ENCODE peak calls at places on chromosome 12, in eight cellular contexts. One of them, this sample, is unnamed.

GRCh38 chr12:99455350-99456037 is 192.1 kb upstream of the GARIN6 start:
- DNase-seq in IMR-90: no peak
- DNase-seq in neural progenitor cell: no peak
- DNase-seq in H1: peak
- DNase-seq in H9: peak
- DNase-seq in GM23248: peak
- DNase-seq in PC-3: peak
- DNase-seq in colonic mucosa: no peak
- DNase-seq in this sample: peak

GRCh38 chr12:84272324-84272723 is 640.3 kb downstream of the SLC6A15 start:
- DNase-seq in IMR-90: no peak
- DNase-seq in neural progenitor cell: no peak
- DNase-seq in H1: no peak
- DNase-seq in H9: no peak
- DNase-seq in GM23248: no peak
- DNase-seq in PC-3: peak
- DNase-seq in colonic mucosa: no peak
- DNase-seq in this sample: no peak

GRCh38 chr12:117141097-117141898 is 42.1 kb upstream of the TESC start:
- DNase-seq in IMR-90: no peak
- DNase-seq in neural progenitor cell: no peak
- DNase-seq in H1: no peak
- DNase-seq in H9: no peak
- DNase-seq in GM23248: no peak
- DNase-seq in PC-3: no peak
- DNase-seq in colonic mucosa: no peak
- DNase-seq in this sample: no peak

GRCh38 chr12:6960291-6961277 is 9.4 kb downstream of the PTPN6 start:
- DNase-seq in IMR-90: peak
- DNase-seq in neural progenitor cell: peak
- DNase-seq in H1: no peak
- DNase-seq in H9: no peak
- DNase-seq in GM23248: peak
- DNase-seq in PC-3: no peak
- DNase-seq in colonic mucosa: peak
- DNase-seq in this sample: no peak

GRCh38 chr12:107903377-107904061 is 129.0 kb downstream of the ASCL4 start:
- DNase-seq in IMR-90: no peak
- DNase-seq in neural progenitor cell: peak
- DNase-seq in H1: no peak
- DNase-seq in H9: peak
- DNase-seq in GM23248: peak
- DNase-seq in PC-3: peak
- DNase-seq in colonic mucosa: peak
- DNase-seq in this sample: peak

GRCh38 chr12:115474525-115475353 is 790.8 kb upstream of the TBX3 start:
- DNase-seq in IMR-90: no peak
- DNase-seq in neural progenitor cell: no peak
- DNase-seq in H1: no peak
- DNase-seq in H9: no peak
- DNase-seq in GM23248: no peak
- DNase-seq in PC-3: no peak
- DNase-seq in colonic mucosa: no peak
- DNase-seq in this sample: no peak

GRCh38 chr12:126069549-126070165 is 1004.4 kb downstream of the AACS start:
- DNase-seq in IMR-90: peak
- DNase-seq in neural progenitor cell: peak
- DNase-seq in H1: peak
- DNase-seq in H9: peak
- DNase-seq in GM23248: peak
- DNase-seq in PC-3: peak
- DNase-seq in colonic mucosa: peak
- DNase-seq in this sample: peak

GRCh38 chr12:13196302-13196921 is at the start of gene EMP1:
- DNase-seq in IMR-90: peak
- DNase-seq in neural progenitor cell: peak
- DNase-seq in H1: no peak
- DNase-seq in H9: no peak
- DNase-seq in GM23248: peak
- DNase-seq in PC-3: peak
- DNase-seq in colonic mucosa: peak
- DNase-seq in this sample: peak

GRCh38 chr12:78584695-78585094 is 279.9 kb upstream of the SYT1 start:
- DNase-seq in IMR-90: peak
- DNase-seq in neural progenitor cell: peak
- DNase-seq in H1: peak
- DNase-seq in H9: peak
- DNase-seq in GM23248: peak
- DNase-seq in PC-3: peak
- DNase-seq in colonic mucosa: no peak
- DNase-seq in this sample: peak

GRCh38 chr12:87428701-87429277 is 600.4 kb downstream of the C12orf50 start:
- DNase-seq in IMR-90: peak
- DNase-seq in neural progenitor cell: no peak
- DNase-seq in H1: no peak
- DNase-seq in H9: no peak
- DNase-seq in GM23248: peak
- DNase-seq in PC-3: peak
- DNase-seq in colonic mucosa: no peak
- DNase-seq in this sample: peak

GRCh38 chr12:67096533-67097318 is 172.4 kb upstream of the CAND1 start:
- DNase-seq in IMR-90: no peak
- DNase-seq in neural progenitor cell: no peak
- DNase-seq in H1: no peak
- DNase-seq in H9: no peak
- DNase-seq in GM23248: peak
- DNase-seq in PC-3: peak
- DNase-seq in colonic mucosa: no peak
- DNase-seq in this sample: peak

GRCh38 chr12:129393357-129393937 is 510.4 kb downstream of the TMEM132D start:
- DNase-seq in IMR-90: no peak
- DNase-seq in neural progenitor cell: no peak
- DNase-seq in H1: no peak
- DNase-seq in H9: no peak
- DNase-seq in GM23248: no peak
- DNase-seq in PC-3: no peak
- DNase-seq in colonic mucosa: no peak
- DNase-seq in this sample: no peak

GRCh38 chr12:131351319-131352028 is 359.4 kb upstream of the SFSWAP start:
- DNase-seq in IMR-90: no peak
- DNase-seq in neural progenitor cell: no peak
- DNase-seq in H1: no peak
- DNase-seq in H9: no peak
- DNase-seq in GM23248: no peak
- DNase-seq in PC-3: no peak
- DNase-seq in colonic mucosa: no peak
- DNase-seq in this sample: no peak

GRCh38 chr12:12008931-12009611 is 61.7 kb upstream of the BCL2L14 start:
- DNase-seq in IMR-90: peak
- DNase-seq in neural progenitor cell: peak
- DNase-seq in H1: peak
- DNase-seq in H9: peak
- DNase-seq in GM23248: peak
- DNase-seq in PC-3: peak
- DNase-seq in colonic mucosa: no peak
- DNase-seq in this sample: peak

GRCh38 chr12:50314629-50315312 is 31.5 kb upstream of the LIMA1 start:
- DNase-seq in IMR-90: peak
- DNase-seq in neural progenitor cell: peak
- DNase-seq in H1: no peak
- DNase-seq in H9: no peak
- DNase-seq in GM23248: peak
- DNase-seq in PC-3: peak
- DNase-seq in colonic mucosa: no peak
- DNase-seq in this sample: peak

GRCh38 chr12:73815072-73815660 is 722.5 kb upstream of the ATXN7L3B start:
- DNase-seq in IMR-90: no peak
- DNase-seq in neural progenitor cell: no peak
- DNase-seq in H1: peak
- DNase-seq in H9: no peak
- DNase-seq in GM23248: no peak
- DNase-seq in PC-3: no peak
- DNase-seq in colonic mucosa: no peak
- DNase-seq in this sample: no peak

GRCh38 chr12:114696443-114697245 is 12.7 kb upstream of the TBX3 start:
- DNase-seq in IMR-90: no peak
- DNase-seq in neural progenitor cell: peak
- DNase-seq in H1: no peak
- DNase-seq in H9: peak
- DNase-seq in GM23248: no peak
- DNase-seq in PC-3: no peak
- DNase-seq in colonic mucosa: no peak
- DNase-seq in this sample: no peak

GRCh38 chr12:1776139-1776975 is 44.0 kb upstream of the LRTM2 start:
- DNase-seq in IMR-90: peak
- DNase-seq in neural progenitor cell: peak
- DNase-seq in H1: no peak
- DNase-seq in H9: no peak
- DNase-seq in GM23248: peak
- DNase-seq in PC-3: peak
- DNase-seq in colonic mucosa: no peak
- DNase-seq in this sample: peak

GRCh38 chr12:40058721-40059190 is 47.1 kb downstream of the SLC2A13 start:
- DNase-seq in IMR-90: peak
- DNase-seq in neural progenitor cell: no peak
- DNase-seq in H1: no peak
- DNase-seq in H9: no peak
- DNase-seq in GM23248: peak
- DNase-seq in PC-3: no peak
- DNase-seq in colonic mucosa: no peak
- DNase-seq in this sample: no peak

GRCh38 chr12:79658221-79658620 is 32.5 kb downstream of the PAWR start:
- DNase-seq in IMR-90: peak
- DNase-seq in neural progenitor cell: no peak
- DNase-seq in H1: no peak
- DNase-seq in H9: no peak
- DNase-seq in GM23248: peak
- DNase-seq in PC-3: no peak
- DNase-seq in colonic mucosa: no peak
- DNase-seq in this sample: peak

GRCh38 chr12:95731519-95731958 is 59.0 kb downstream of the NTN4 start:
- DNase-seq in IMR-90: no peak
- DNase-seq in neural progenitor cell: no peak
- DNase-seq in H1: no peak
- DNase-seq in H9: no peak
- DNase-seq in GM23248: no peak
- DNase-seq in PC-3: no peak
- DNase-seq in colonic mucosa: no peak
- DNase-seq in this sample: no peak

GRCh38 chr12:31958601-31959000 is 614 bp upstream of the RESF1 start:
- DNase-seq in IMR-90: no peak
- DNase-seq in neural progenitor cell: peak
- DNase-seq in H1: no peak
- DNase-seq in H9: no peak
- DNase-seq in GM23248: peak
- DNase-seq in PC-3: no peak
- DNase-seq in colonic mucosa: no peak
- DNase-seq in this sample: no peak

DNA sequence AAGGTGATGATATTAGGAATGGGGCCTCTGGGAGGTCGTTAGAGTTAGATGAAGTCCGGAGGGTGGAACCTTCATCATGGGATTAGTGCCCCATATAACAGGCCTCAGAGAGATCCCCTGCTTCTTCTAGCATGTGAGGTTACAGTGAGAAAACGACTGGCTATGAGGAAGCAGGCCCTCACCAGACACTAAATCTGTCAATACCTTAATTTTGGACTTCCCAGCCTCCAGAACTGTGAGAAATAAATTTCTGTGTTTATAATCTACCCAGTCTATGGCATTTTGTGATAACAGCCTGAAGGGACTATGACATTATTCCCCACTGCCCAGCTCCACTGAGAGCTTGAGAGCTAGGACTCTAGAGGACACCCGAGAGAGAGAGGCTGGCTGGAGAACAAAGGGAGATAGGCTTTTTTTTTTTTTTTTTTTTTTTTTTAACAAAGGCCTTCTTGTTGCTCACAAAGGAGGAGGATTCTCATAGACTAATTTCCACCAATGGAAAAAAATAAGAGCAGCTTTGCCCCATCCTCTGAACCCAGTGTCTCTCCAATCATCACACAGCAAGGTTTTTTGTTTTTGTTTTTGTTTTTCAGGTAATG is 87.8 kb upstream of the EEA1 start:
- DNase-seq in IMR-90: no peak
- DNase-seq in neural progenitor cell: peak
- DNase-seq in H1: no peak
- DNase-seq in H9: no peak
- DNase-seq in GM23248: no peak
- DNase-seq in PC-3: no peak
- DNase-seq in colonic mucosa: no peak
- DNase-seq in this sample: no peak
- H3K9ac ChIP-seq in IMR-90: no peak
- H3K9ac ChIP-seq in neural progenitor cell: no peak
- H3K9ac ChIP-seq in H1: no peak
- H3K9ac ChIP-seq in H9: no peak
- H3K9ac ChIP-seq in GM23248: no peak
- H3K9ac ChIP-seq in PC-3: no peak
- H3K9ac ChIP-seq in colonic mucosa: no peak
- H3K9ac ChIP-seq in this sample: no peak

DNA sequence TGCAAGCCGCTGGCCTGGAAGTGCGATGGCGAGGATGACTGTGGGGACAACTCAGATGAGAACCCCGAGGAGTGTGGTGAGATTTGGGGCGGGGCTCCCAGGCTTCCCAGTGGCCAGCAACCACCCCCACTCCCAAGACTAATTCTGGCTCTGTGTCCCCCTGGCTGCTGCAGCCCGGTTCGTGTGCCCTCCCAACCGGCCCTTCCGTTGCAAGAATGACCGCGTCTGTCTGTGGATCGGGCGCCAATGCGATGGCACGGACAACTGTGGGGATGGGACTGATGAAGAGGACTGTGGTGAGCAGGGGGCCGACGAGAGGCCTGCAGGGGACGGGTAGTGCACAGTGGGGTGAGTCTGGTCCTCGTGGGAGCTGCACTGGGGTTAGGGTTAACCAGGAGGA is 12.1 kb upstream of the NXPH4 start:
- DNase-seq in IMR-90: no peak
- DNase-seq in neural progenitor cell: no peak
- DNase-seq in H1: no peak
- DNase-seq in H9: no peak
- DNase-seq in GM23248: no peak
- DNase-seq in PC-3: no peak
- DNase-seq in colonic mucosa: no peak
- DNase-seq in this sample: no peak
- H3K9ac ChIP-seq in IMR-90: no peak
- H3K9ac ChIP-seq in neural progenitor cell: no peak
- H3K9ac ChIP-seq in H1: no peak
- H3K9ac ChIP-seq in H9: no peak
- H3K9ac ChIP-seq in GM23248: no peak
- H3K9ac ChIP-seq in PC-3: no peak
- H3K9ac ChIP-seq in colonic mucosa: no peak
- H3K9ac ChIP-seq in this sample: no peak

GRCh38 chr12:65673291-65673690 is 151.0 kb upstream of the HMGA2 start:
- DNase-seq in IMR-90: no peak
- DNase-seq in neural progenitor cell: no peak
- DNase-seq in H1: no peak
- DNase-seq in H9: no peak
- DNase-seq in GM23248: no peak
- DNase-seq in PC-3: peak
- DNase-seq in colonic mucosa: no peak
- DNase-seq in this sample: no peak
- H3K9ac ChIP-seq in IMR-90: no peak
- H3K9ac ChIP-seq in neural progenitor cell: no peak
- H3K9ac ChIP-seq in H1: no peak
- H3K9ac ChIP-seq in H9: no peak
- H3K9ac ChIP-seq in GM23248: no peak
- H3K9ac ChIP-seq in PC-3: peak
- H3K9ac ChIP-seq in colonic mucosa: no peak
- H3K9ac ChIP-seq in this sample: no peak

GRCh38 chr12:14256555-14257169 is 108.8 kb upstream of the ATF7IP start:
- DNase-seq in IMR-90: peak
- DNase-seq in neural progenitor cell: peak
- DNase-seq in H1: no peak
- DNase-seq in H9: peak
- DNase-seq in GM23248: peak
- DNase-seq in PC-3: peak
- DNase-seq in colonic mucosa: peak
- DNase-seq in this sample: peak
- H3K9ac ChIP-seq in IMR-90: peak
- H3K9ac ChIP-seq in neural progenitor cell: no peak
- H3K9ac ChIP-seq in H1: peak
- H3K9ac ChIP-seq in H9: peak
- H3K9ac ChIP-seq in GM23248: peak
- H3K9ac ChIP-seq in PC-3: peak
- H3K9ac ChIP-seq in colonic mucosa: no peak
- H3K9ac ChIP-seq in this sample: peak